ENCODE peak calls at places on chromosomes 2 and 18, in five cellular contexts. One of them, this sample, is unnamed. For H3K4me1, the result is how much of the 10 kb centered on the place peaks cover.

GRCh38 chr2:20143263-20143662 is 81.7 kb downstream of the SDC1 start:
- DNase-seq in ovary: no peak
- DNase-seq in uterus: no peak
- DNase-seq in A549: no peak
- DNase-seq in upper lobe of left lung: no peak
- DNase-seq in this sample: no peak

GRCh38 chr2:168499500-168499899 is 43.4 kb downstream of the CERS6 start:
- DNase-seq in ovary: no peak
- DNase-seq in uterus: no peak
- DNase-seq in A549: no peak
- DNase-seq in upper lobe of left lung: no peak
- DNase-seq in this sample: no peak

GRCh38 chr2:233041722-233042323 is 9.4 kb downstream of the NEU2 start:
- DNase-seq in ovary: no peak
- DNase-seq in uterus: no peak
- DNase-seq in A549: no peak
- DNase-seq in upper lobe of left lung: no peak
- DNase-seq in this sample: no peak

GRCh38 chr2:126029316-126029715 is 626.6 kb upstream of the GYPC start:
- DNase-seq in ovary: no peak
- DNase-seq in uterus: no peak
- DNase-seq in A549: no peak
- DNase-seq in upper lobe of left lung: no peak
- DNase-seq in this sample: no peak

GRCh38 chr2:187499941-187500532 is 52.0 kb upstream of the CALCRL start:
- DNase-seq in ovary: peak
- DNase-seq in uterus: peak
- DNase-seq in A549: peak
- DNase-seq in upper lobe of left lung: no peak
- DNase-seq in this sample: peak

GRCh38 chr2:224971214-224971613 is 71.1 kb downstream of the DOCK10 start:
- DNase-seq in ovary: no peak
- DNase-seq in uterus: no peak
- DNase-seq in A549: no peak
- DNase-seq in upper lobe of left lung: no peak
- DNase-seq in this sample: no peak

GRCh38 chr18:44679912-44680270 is 797 bp upstream of the SETBP1 start:
- DNase-seq in ovary: peak
- DNase-seq in uterus: peak
- DNase-seq in A549: peak
- DNase-seq in upper lobe of left lung: peak
- DNase-seq in this sample: peak

GRCh38 chr2:208373460-208374089 is 33.0 kb upstream of the PTH2R start:
- DNase-seq in ovary: peak
- DNase-seq in uterus: peak
- DNase-seq in A549: peak
- DNase-seq in upper lobe of left lung: no peak
- DNase-seq in this sample: no peak

GRCh38 chr2:238098854-238099708 is 1.1 kb upstream of the ESPNL start:
- DNase-seq in ovary: no peak
- DNase-seq in uterus: no peak
- DNase-seq in A549: no peak
- DNase-seq in upper lobe of left lung: no peak
- DNase-seq in this sample: peak

GRCh38 chr2:30265441-30266015 is 34.2 kb downstream of the LBH start:
- DNase-seq in ovary: no peak
- DNase-seq in uterus: peak
- DNase-seq in A549: no peak
- DNase-seq in upper lobe of left lung: no peak
- DNase-seq in this sample: no peak

GRCh38 chr2:50347355-50348044 is 684.4 kb downstream of the NRXN1 start:
- DNase-seq in ovary: no peak
- DNase-seq in uterus: no peak
- DNase-seq in A549: no peak
- DNase-seq in upper lobe of left lung: peak
- DNase-seq in this sample: no peak

GRCh38 chr2:233650981-233651380 is 14.7 kb downstream of the UGT1A10 start:
- DNase-seq in ovary: no peak
- DNase-seq in uterus: no peak
- DNase-seq in A549: no peak
- DNase-seq in upper lobe of left lung: no peak
- DNase-seq in this sample: no peak

GRCh38 chr2:43075054-43075593 is 151.3 kb downstream of the ZFP36L2 start:
- DNase-seq in ovary: peak
- DNase-seq in uterus: peak
- DNase-seq in A549: no peak
- DNase-seq in upper lobe of left lung: no peak
- DNase-seq in this sample: no peak

GRCh38 chr2:10378189-10378588 is 69.9 kb downstream of the ODC1 start:
- DNase-seq in ovary: no peak
- DNase-seq in uterus: no peak
- DNase-seq in A549: no peak
- DNase-seq in upper lobe of left lung: no peak
- DNase-seq in this sample: no peak

GRCh38 chr2:151830966-151831365 is 2.7 kb upstream of the ARL5A start:
- DNase-seq in ovary: no peak
- DNase-seq in uterus: no peak
- DNase-seq in A549: no peak
- DNase-seq in upper lobe of left lung: no peak
- DNase-seq in this sample: no peak

GRCh38 chr2:149931486-149931885 is 343.9 kb upstream of the MMADHC start:
- DNase-seq in ovary: no peak
- DNase-seq in uterus: no peak
- DNase-seq in A549: no peak
- DNase-seq in upper lobe of left lung: no peak
- DNase-seq in this sample: no peak

GRCh38 chr2:163347982-163348842 is 387.6 kb downstream of the FIGN start:
- DNase-seq in ovary: peak
- DNase-seq in uterus: peak
- DNase-seq in A549: peak
- DNase-seq in upper lobe of left lung: peak
- DNase-seq in this sample: peak

GRCh38 chr2:233040174-233040530 is 7.7 kb downstream of the NEU2 start:
- DNase-seq in ovary: no peak
- DNase-seq in uterus: no peak
- DNase-seq in A549: no peak
- DNase-seq in upper lobe of left lung: no peak
- DNase-seq in this sample: no peak

GRCh38 chr18:79882522-79883241 is 68.8 kb downstream of the SLC66A2 start:
- DNase-seq in ovary: no peak
- DNase-seq in uterus: no peak
- DNase-seq in A549: no peak
- DNase-seq in upper lobe of left lung: peak
- DNase-seq in this sample: no peak

GRCh38 chr2:56687169-56687568 is 503.4 kb downstream of the CCDC85A start:
- DNase-seq in ovary: no peak
- DNase-seq in uterus: no peak
- DNase-seq in A549: no peak
- DNase-seq in upper lobe of left lung: no peak
- DNase-seq in this sample: no peak

GRCh38 chr2:170026361-170026760 is 151.6 kb upstream of the MYO3B start:
- DNase-seq in ovary: no peak
- DNase-seq in uterus: no peak
- DNase-seq in A549: no peak
- DNase-seq in upper lobe of left lung: no peak
- DNase-seq in this sample: no peak

DNA sequence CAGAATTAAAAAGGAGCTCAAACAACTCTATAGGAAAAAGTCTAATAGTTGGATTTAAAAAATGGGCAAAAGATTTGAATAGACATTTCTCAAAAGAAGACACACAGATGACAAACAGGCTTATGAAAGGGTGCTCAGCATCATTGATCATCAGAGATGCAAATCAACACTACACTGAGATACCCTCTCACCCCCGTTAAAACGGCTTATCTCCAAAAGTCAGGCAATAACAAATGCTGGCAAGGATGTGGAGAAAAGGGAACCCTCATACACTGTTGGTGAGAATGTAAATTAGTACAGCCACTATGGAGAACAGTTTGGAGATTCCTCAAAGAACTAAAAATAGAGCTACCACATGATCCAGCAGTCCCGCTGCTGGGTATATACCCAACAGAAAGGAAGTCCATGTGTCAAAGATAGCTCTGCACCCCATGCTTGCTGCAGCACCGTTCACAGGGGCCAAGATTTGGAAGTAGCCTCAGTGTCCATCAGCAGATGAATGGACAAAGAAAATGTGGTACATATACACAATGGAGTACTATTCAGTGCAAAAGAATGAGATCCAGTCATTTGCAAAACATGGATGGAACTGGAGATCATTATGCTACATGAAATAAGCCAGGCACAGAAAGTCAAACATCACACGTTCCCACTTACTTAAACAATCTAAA is 46.7 kb upstream of the B3GNT7 start:
- DNase-seq in ovary: no peak
- DNase-seq in uterus: no peak
- DNase-seq in A549: no peak
- DNase-seq in upper lobe of left lung: no peak
- DNase-seq in this sample: peak
- H3K27ac ChIP-seq in ovary: no peak
- H3K27ac ChIP-seq in uterus: no peak
- H3K27ac ChIP-seq in A549: no peak
- H3K27ac ChIP-seq in upper lobe of left lung: no peak
- H3K27ac ChIP-seq in this sample: no peak

GRCh38 chr2:68388358-68388757 is 23.3 kb downstream of the PLEK start:
- DNase-seq in ovary: no peak
- DNase-seq in uterus: no peak
- DNase-seq in A549: no peak
- DNase-seq in upper lobe of left lung: no peak
- DNase-seq in this sample: no peak

GRCh38 chr2:68385907-68386287 is 20.8 kb downstream of the PLEK start:
- DNase-seq in ovary: no peak
- DNase-seq in uterus: no peak
- DNase-seq in A549: no peak
- DNase-seq in upper lobe of left lung: no peak
- DNase-seq in this sample: no peak

GRCh38 chr2:68388772-68389171 is 23.7 kb downstream of the PLEK start:
- DNase-seq in ovary: no peak
- DNase-seq in uterus: no peak
- DNase-seq in A549: no peak
- DNase-seq in upper lobe of left lung: no peak
- DNase-seq in this sample: no peak

GRCh38 chr2:68386362-68386761 is 21.3 kb downstream of the PLEK start:
- DNase-seq in ovary: no peak
- DNase-seq in uterus: no peak
- DNase-seq in A549: no peak
- DNase-seq in upper lobe of left lung: no peak
- DNase-seq in this sample: no peak

GRCh38 chr2:68387408-68388350 is 22.6 kb downstream of the PLEK start:
- DNase-seq in ovary: no peak
- DNase-seq in uterus: no peak
- DNase-seq in A549: no peak
- DNase-seq in upper lobe of left lung: no peak
- DNase-seq in this sample: no peak
- TF ChIP-seq POLR2A in ovary: no peak
- TF ChIP-seq POLR2A in uterus: no peak
- TF ChIP-seq POLR2A in A549: no peak
- TF ChIP-seq POLR2A in upper lobe of left lung: no peak
- TF ChIP-seq POLR2A in this sample: no peak

GRCh38 chr2:241865416-241865956 is 4.0 kb upstream of the RTP5 start:
- DNase-seq in ovary: no peak
- DNase-seq in uterus: no peak
- DNase-seq in A549: no peak
- DNase-seq in upper lobe of left lung: no peak
- DNase-seq in this sample: no peak

GRCh38 chr2:241865957-241866858 is 3.3 kb upstream of the RTP5 start:
- DNase-seq in ovary: no peak
- DNase-seq in uterus: no peak
- DNase-seq in A549: peak
- DNase-seq in upper lobe of left lung: peak
- DNase-seq in this sample: no peak

GRCh38 chr2:241864897-241865213 is 4.7 kb upstream of the RTP5 start:
- DNase-seq in ovary: no peak
- DNase-seq in uterus: no peak
- DNase-seq in A549: no peak
- DNase-seq in upper lobe of left lung: no peak
- DNase-seq in this sample: no peak

GRCh38 chr2:241863021-241863954 is 4.6 kb upstream of the PDCD1 start:
- DNase-seq in ovary: peak
- DNase-seq in uterus: peak
- DNase-seq in A549: no peak
- DNase-seq in upper lobe of left lung: peak
- DNase-seq in this sample: no peak

DNA sequence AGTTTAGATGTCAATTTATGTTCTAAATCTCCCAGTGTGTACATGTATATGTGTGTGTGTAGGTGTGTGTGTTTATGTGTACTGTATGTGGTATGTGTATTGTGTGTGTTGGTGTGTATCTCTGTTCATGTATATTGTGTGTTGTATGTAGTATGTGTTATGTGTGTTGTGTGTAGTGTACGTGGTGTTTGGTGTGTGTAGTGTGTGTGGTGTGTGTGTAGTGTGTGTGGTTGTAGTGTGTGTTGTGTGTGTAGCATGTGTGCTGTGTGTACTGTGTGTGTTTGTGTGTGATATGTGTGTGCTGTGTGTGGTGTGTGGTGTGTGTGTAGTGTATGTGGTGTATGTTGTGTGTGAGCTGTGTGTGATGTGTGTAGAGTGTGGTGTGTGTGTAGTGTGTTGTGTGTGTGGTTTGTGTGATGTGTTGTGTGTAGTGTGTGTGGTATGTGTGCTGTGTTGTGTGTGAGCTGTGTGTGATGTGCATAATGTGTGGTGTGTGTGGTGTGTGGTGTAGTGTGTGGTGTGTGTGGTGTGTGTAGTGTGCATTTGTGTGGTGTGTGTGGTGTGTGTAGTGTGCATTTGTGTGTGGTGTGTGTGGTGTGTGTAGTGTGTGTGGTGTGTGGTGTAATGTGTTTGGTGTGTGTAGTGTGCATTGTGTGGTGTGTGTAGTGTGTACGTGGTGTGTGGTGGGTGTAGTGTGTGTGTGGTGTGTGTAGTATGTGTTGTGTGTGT is 5.2 kb upstream of the RTP5 start:
- DNase-seq in ovary: no peak
- DNase-seq in uterus: no peak
- DNase-seq in A549: no peak
- DNase-seq in upper lobe of left lung: no peak
- DNase-seq in this sample: no peak
- H3K4me1 ChIP-seq in ovary: under half
- H3K4me1 ChIP-seq in uterus: under half
- H3K4me1 ChIP-seq in A549: under half
- H3K4me1 ChIP-seq in upper lobe of left lung: under half
- H3K4me1 ChIP-seq in this sample: under half

GRCh38 chr2:46187112-46187618 is 110.0 kb upstream of the EPAS1 start:
- DNase-seq in ovary: peak
- DNase-seq in uterus: peak
- DNase-seq in A549: no peak
- DNase-seq in upper lobe of left lung: no peak
- DNase-seq in this sample: peak
- H3K27ac ChIP-seq in ovary: peak
- H3K27ac ChIP-seq in uterus: peak
- H3K27ac ChIP-seq in A549: no peak
- H3K27ac ChIP-seq in upper lobe of left lung: peak
- H3K27ac ChIP-seq in this sample: peak

GRCh38 chr2:215753808-215754207 is 259.5 kb downstream of the MREG start:
- DNase-seq in ovary: no peak
- DNase-seq in uterus: no peak
- DNase-seq in A549: no peak
- DNase-seq in upper lobe of left lung: no peak
- DNase-seq in this sample: no peak
- TF ChIP-seq POLR2A in ovary: no peak
- TF ChIP-seq POLR2A in uterus: no peak
- TF ChIP-seq POLR2A in A549: no peak
- TF ChIP-seq POLR2A in upper lobe of left lung: no peak
- TF ChIP-seq POLR2A in this sample: no peak

GRCh38 chr2:188852752-188853151 is 121.4 kb upstream of the COL3A1 start:
- DNase-seq in ovary: no peak
- DNase-seq in uterus: no peak
- DNase-seq in A549: no peak
- DNase-seq in upper lobe of left lung: no peak
- DNase-seq in this sample: no peak
- H3K4me1 ChIP-seq in ovary: under half
- H3K4me1 ChIP-seq in uterus: under half
- H3K4me1 ChIP-seq in A549: under half
- H3K4me1 ChIP-seq in upper lobe of left lung: under half
- H3K4me1 ChIP-seq in this sample: under half

This sample was measured in right lobe of liver.